ENCODE peak calls at places on chromosomes 5 and 9, in seven cellular contexts. One of them, this sample, is unnamed.

GRCh38 chr5:92945630-92946097 is 635.4 kb downstream of the NR2F1-AS1 start:
- DNase-seq in HCT116: no peak
- DNase-seq in GM12878: no peak
- DNase-seq in SK-N-SH: no peak
- DNase-seq in K562: no peak
- DNase-seq in H1: no peak
- DNase-seq in HepG2: peak
- DNase-seq in this sample: no peak

GRCh38 chr9:134969401-134969800 is 51.7 kb upstream of the FCN1 start:
- DNase-seq in HCT116: no peak
- DNase-seq in GM12878: no peak
- DNase-seq in SK-N-SH: no peak
- DNase-seq in K562: no peak
- DNase-seq in H1: no peak
- DNase-seq in HepG2: no peak
- DNase-seq in this sample: no peak

GRCh38 chr5:147819371-147819770 is 12.1 kb downstream of the SPINK1 start:
- DNase-seq in HCT116: no peak
- DNase-seq in GM12878: no peak
- DNase-seq in SK-N-SH: no peak
- DNase-seq in K562: no peak
- DNase-seq in H1: no peak
- DNase-seq in HepG2: no peak
- DNase-seq in this sample: no peak

GRCh38 chr5:60018091-60018490 is 124.6 kb upstream of the PDE4D start:
- DNase-seq in HCT116: no peak
- DNase-seq in GM12878: no peak
- DNase-seq in SK-N-SH: no peak
- DNase-seq in K562: no peak
- DNase-seq in H1: no peak
- DNase-seq in HepG2: no peak
- DNase-seq in this sample: no peak

GRCh38 chr9:4050686-4051315 is 249.1 kb downstream of the GLIS3 start:
- DNase-seq in HCT116: no peak
- DNase-seq in GM12878: no peak
- DNase-seq in SK-N-SH: no peak
- DNase-seq in K562: no peak
- DNase-seq in H1: no peak
- DNase-seq in HepG2: no peak
- DNase-seq in this sample: no peak

GRCh38 chr5:61055434-61056006 is 106.7 kb downstream of the SMIM15 start:
- DNase-seq in HCT116: no peak
- DNase-seq in GM12878: peak
- DNase-seq in SK-N-SH: peak
- DNase-seq in K562: peak
- DNase-seq in H1: no peak
- DNase-seq in HepG2: peak
- DNase-seq in this sample: peak

GRCh38 chr5:61620660-61621650 is 288.9 kb downstream of the ZSWIM6 start:
- DNase-seq in HCT116: no peak
- DNase-seq in GM12878: no peak
- DNase-seq in SK-N-SH: no peak
- DNase-seq in K562: no peak
- DNase-seq in H1: no peak
- DNase-seq in HepG2: no peak
- DNase-seq in this sample: no peak

GRCh38 chr5:169742773-169743296 is 105.8 kb downstream of the DOCK2 start:
- DNase-seq in HCT116: no peak
- DNase-seq in GM12878: no peak
- DNase-seq in SK-N-SH: no peak
- DNase-seq in K562: no peak
- DNase-seq in H1: no peak
- DNase-seq in HepG2: no peak
- DNase-seq in this sample: no peak

GRCh38 chr5:112210430-112211005 is 208.6 kb downstream of the EPB41L4A start:
- DNase-seq in HCT116: peak
- DNase-seq in GM12878: no peak
- DNase-seq in SK-N-SH: peak
- DNase-seq in K562: peak
- DNase-seq in H1: no peak
- DNase-seq in HepG2: peak
- DNase-seq in this sample: peak

GRCh38 chr5:12323637-12324229 is 419.5 kb upstream of the CTNND2 start:
- DNase-seq in HCT116: no peak
- DNase-seq in GM12878: no peak
- DNase-seq in SK-N-SH: no peak
- DNase-seq in K562: no peak
- DNase-seq in H1: peak
- DNase-seq in HepG2: no peak
- DNase-seq in this sample: no peak

GRCh38 chr9:132923346-132923902 is 21.0 kb downstream of the TSC1 start:
- DNase-seq in HCT116: no peak
- DNase-seq in GM12878: no peak
- DNase-seq in SK-N-SH: no peak
- DNase-seq in K562: no peak
- DNase-seq in H1: no peak
- DNase-seq in HepG2: no peak
- DNase-seq in this sample: no peak

GRCh38 chr9:119153402-119153801 is 215.8 kb downstream of the BRINP1 start:
- DNase-seq in HCT116: no peak
- DNase-seq in GM12878: no peak
- DNase-seq in SK-N-SH: no peak
- DNase-seq in K562: no peak
- DNase-seq in H1: no peak
- DNase-seq in HepG2: no peak
- DNase-seq in this sample: no peak

GRCh38 chr9:573551-574410 is 267.7 kb upstream of the DMRT1 start:
- DNase-seq in HCT116: no peak
- DNase-seq in GM12878: no peak
- DNase-seq in SK-N-SH: no peak
- DNase-seq in K562: no peak
- DNase-seq in H1: no peak
- DNase-seq in HepG2: peak
- DNase-seq in this sample: no peak

GRCh38 chr5:84332106-84332505 is 52.6 kb downstream of the EDIL3 start:
- DNase-seq in HCT116: no peak
- DNase-seq in GM12878: no peak
- DNase-seq in SK-N-SH: no peak
- DNase-seq in K562: no peak
- DNase-seq in H1: no peak
- DNase-seq in HepG2: no peak
- DNase-seq in this sample: no peak

GRCh38 chr5:65672787-65673186 is 48.0 kb downstream of the SHLD3 start:
- DNase-seq in HCT116: no peak
- DNase-seq in GM12878: no peak
- DNase-seq in SK-N-SH: no peak
- DNase-seq in K562: no peak
- DNase-seq in H1: no peak
- DNase-seq in HepG2: no peak
- DNase-seq in this sample: no peak

GRCh38 chr5:27810458-27810857 is 772.1 kb upstream of the CDH9 start:
- DNase-seq in HCT116: no peak
- DNase-seq in GM12878: no peak
- DNase-seq in SK-N-SH: no peak
- DNase-seq in K562: no peak
- DNase-seq in H1: no peak
- DNase-seq in HepG2: no peak
- DNase-seq in this sample: no peak

GRCh38 chr9:36798350-36799065 is 225.8 kb downstream of the MELK start:
- DNase-seq in HCT116: no peak
- DNase-seq in GM12878: no peak
- DNase-seq in SK-N-SH: peak
- DNase-seq in K562: peak
- DNase-seq in H1: no peak
- DNase-seq in HepG2: peak
- DNase-seq in this sample: peak

GRCh38 chr5:25255128-25255527 is 610.4 kb upstream of the CDH10 start:
- DNase-seq in HCT116: no peak
- DNase-seq in GM12878: no peak
- DNase-seq in SK-N-SH: no peak
- DNase-seq in K562: no peak
- DNase-seq in H1: no peak
- DNase-seq in HepG2: no peak
- DNase-seq in this sample: peak

GRCh38 chr9:126206099-126206498 is 120.5 kb upstream of the MVB12B start:
- DNase-seq in HCT116: no peak
- DNase-seq in GM12878: no peak
- DNase-seq in SK-N-SH: peak
- DNase-seq in K562: no peak
- DNase-seq in H1: no peak
- DNase-seq in HepG2: no peak
- DNase-seq in this sample: no peak

GRCh38 chr9:114282926-114283325 is 40.0 kb upstream of the ORM1 start:
- DNase-seq in HCT116: no peak
- DNase-seq in GM12878: no peak
- DNase-seq in SK-N-SH: peak
- DNase-seq in K562: no peak
- DNase-seq in H1: no peak
- DNase-seq in HepG2: no peak
- DNase-seq in this sample: no peak

GRCh38 chr9:70046274-70047070 is 2.8 kb downstream of the MAMDC2 start:
- DNase-seq in HCT116: no peak
- DNase-seq in GM12878: no peak
- DNase-seq in SK-N-SH: no peak
- DNase-seq in K562: no peak
- DNase-seq in H1: no peak
- DNase-seq in HepG2: no peak
- DNase-seq in this sample: no peak

GRCh38 chr9:10331157-10331556 is 281.6 kb downstream of the PTPRD start:
- DNase-seq in HCT116: no peak
- DNase-seq in GM12878: no peak
- DNase-seq in SK-N-SH: no peak
- DNase-seq in K562: no peak
- DNase-seq in H1: no peak
- DNase-seq in HepG2: no peak
- DNase-seq in this sample: no peak

GRCh38 chr5:112119527-112119926 is 299.6 kb downstream of the EPB41L4A start:
- DNase-seq in HCT116: no peak
- DNase-seq in GM12878: peak
- DNase-seq in SK-N-SH: no peak
- DNase-seq in K562: no peak
- DNase-seq in H1: no peak
- DNase-seq in HepG2: no peak
- DNase-seq in this sample: peak

GRCh38 chr5:140182803-140183367 is 7.9 kb downstream of the CYSTM1 start:
- DNase-seq in HCT116: no peak
- DNase-seq in GM12878: no peak
- DNase-seq in SK-N-SH: no peak
- DNase-seq in K562: no peak
- DNase-seq in H1: no peak
- DNase-seq in HepG2: no peak
- DNase-seq in this sample: no peak

DNA sequence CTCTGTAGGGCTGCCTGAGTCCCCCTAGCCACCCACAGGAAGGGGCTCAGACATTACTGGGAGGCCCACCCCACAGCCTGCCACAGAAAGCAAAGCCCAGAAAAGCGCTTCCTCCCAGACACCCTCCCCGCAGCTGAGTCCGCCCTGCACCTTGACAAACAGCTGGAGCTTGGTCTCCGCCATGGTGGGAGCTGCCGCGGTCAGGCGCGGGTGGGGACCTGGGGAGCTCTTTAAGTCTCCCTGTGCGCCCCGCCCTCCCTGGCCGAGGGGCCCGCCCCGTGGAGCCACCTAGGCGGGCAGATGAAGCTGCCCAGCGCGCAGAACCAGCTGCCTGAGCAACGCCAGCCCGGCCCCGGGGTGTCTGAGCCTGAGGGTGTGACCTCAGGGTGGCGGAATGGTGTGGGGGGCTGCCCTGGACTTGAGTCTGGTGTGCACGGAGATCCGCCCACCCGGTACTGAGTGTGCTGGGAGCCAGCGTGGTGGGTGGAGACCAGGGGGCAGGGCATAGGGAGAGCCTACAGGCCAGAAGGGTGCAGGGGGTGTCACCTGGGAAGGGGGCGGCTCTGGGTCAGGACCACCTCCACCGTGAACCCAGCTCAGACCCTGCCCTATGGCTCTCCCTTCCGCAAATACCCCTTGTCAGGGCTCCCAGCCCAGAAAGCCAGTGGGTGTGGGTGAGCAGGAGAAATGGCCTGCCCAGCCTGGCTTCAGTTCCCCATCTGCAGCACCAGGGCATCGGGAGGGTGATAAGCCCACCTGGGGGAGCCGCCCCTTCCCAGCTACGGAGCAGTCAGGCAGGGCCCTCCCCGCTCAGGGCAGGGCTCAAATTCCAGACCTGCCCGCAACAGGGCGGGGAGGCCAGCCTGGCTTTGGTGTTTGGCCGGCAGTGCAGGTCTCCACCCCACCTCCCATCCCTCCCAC is at the start of gene CLIC3:
- DNase-seq in HCT116: no peak
- DNase-seq in GM12878: no peak
- DNase-seq in SK-N-SH: peak
- DNase-seq in K562: peak
- DNase-seq in H1: no peak
- DNase-seq in HepG2: peak
- DNase-seq in this sample: peak
- TF ChIP-seq JUND in HCT116: no peak
- TF ChIP-seq JUND in GM12878: no peak
- TF ChIP-seq JUND in SK-N-SH: no peak
- TF ChIP-seq JUND in K562: no peak
- TF ChIP-seq JUND in H1: no peak
- TF ChIP-seq JUND in HepG2: no peak
- TF ChIP-seq JUND in this sample: no peak

GRCh38 chr9:96423985-96424336 is 5.8 kb upstream of the ZNF367 start:
- DNase-seq in HCT116: no peak
- DNase-seq in GM12878: no peak
- DNase-seq in SK-N-SH: no peak
- DNase-seq in K562: no peak
- DNase-seq in H1: no peak
- DNase-seq in HepG2: no peak
- DNase-seq in this sample: no peak
- TF ChIP-seq JUND in HCT116: no peak
- TF ChIP-seq JUND in GM12878: no peak
- TF ChIP-seq JUND in SK-N-SH: no peak
- TF ChIP-seq JUND in K562: no peak
- TF ChIP-seq JUND in H1: no peak
- TF ChIP-seq JUND in HepG2: no peak
- TF ChIP-seq JUND in this sample: no peak

GRCh38 chr9:98300611-98301010 is 45.2 kb upstream of the TBC1D2 start:
- DNase-seq in HCT116: no peak
- DNase-seq in GM12878: no peak
- DNase-seq in SK-N-SH: no peak
- DNase-seq in K562: no peak
- DNase-seq in H1: no peak
- DNase-seq in HepG2: no peak
- DNase-seq in this sample: no peak
- TF ChIP-seq JUND in HCT116: no peak
- TF ChIP-seq JUND in GM12878: no peak
- TF ChIP-seq JUND in SK-N-SH: no peak
- TF ChIP-seq JUND in K562: no peak
- TF ChIP-seq JUND in H1: no peak
- TF ChIP-seq JUND in HepG2: no peak
- TF ChIP-seq JUND in this sample: no peak

DNA sequence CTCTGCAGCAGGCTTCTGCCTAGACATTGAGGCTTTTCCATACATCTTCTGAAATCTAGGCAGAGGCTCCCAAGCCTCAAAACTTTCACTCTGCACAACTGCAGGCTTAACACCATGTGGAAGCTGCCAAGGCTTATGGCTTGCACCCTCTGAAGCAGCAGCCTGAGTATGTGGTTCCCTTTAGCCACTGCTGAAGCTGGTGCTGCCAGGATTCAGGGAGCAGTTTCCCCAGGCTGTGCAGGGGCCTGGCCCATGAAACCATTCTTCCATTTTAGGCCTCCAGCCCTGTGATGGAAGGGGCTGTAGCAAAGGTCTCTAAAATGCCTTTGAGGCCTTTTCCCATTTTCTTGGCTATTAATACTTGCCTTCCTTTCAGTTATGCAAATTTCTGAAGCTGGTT is 680.3 kb upstream of the FTMT start:
- DNase-seq in HCT116: no peak
- DNase-seq in GM12878: no peak
- DNase-seq in SK-N-SH: no peak
- DNase-seq in K562: no peak
- DNase-seq in H1: no peak
- DNase-seq in HepG2: no peak
- DNase-seq in this sample: no peak
- TF ChIP-seq JUND in HCT116: no peak
- TF ChIP-seq JUND in GM12878: no peak
- TF ChIP-seq JUND in SK-N-SH: no peak
- TF ChIP-seq JUND in K562: no peak
- TF ChIP-seq JUND in H1: no peak
- TF ChIP-seq JUND in HepG2: no peak
- TF ChIP-seq JUND in this sample: no peak